ENCODE peak calls at places on chromosomes 13 and 19, in five cellular contexts. One of them, this sample, is unnamed. For H3K9me3 and H3K4me1, the result is how much of the 10 kb centered on the place peaks cover.

GRCh38 chr19:55545443-55545842 is at the start of gene SBK3:
- DNase-seq in IMR-90: no peak
- DNase-seq in CD4-positive, CD25-positive, alpha-beta regulatory T cell: no peak
- DNase-seq in gastrocnemius medialis: no peak
- DNase-seq in aorta: no peak
- DNase-seq in this sample: no peak

GRCh38 chr19:35264281-35265125 is 4.3 kb upstream of the USF2 start:
- DNase-seq in CD4-positive, CD25-positive, alpha-beta regulatory T cell: no peak
- DNase-seq in aorta: peak
- DNase-seq in gastrocnemius medialis: no peak
- DNase-seq in IMR-90: no peak
- DNase-seq in this sample: peak

GRCh38 chr13:76014618-76015315 is 378.6 kb downstream of the LMO7 start:
- DNase-seq in aorta: no peak
- DNase-seq in CD4-positive, CD25-positive, alpha-beta regulatory T cell: no peak
- DNase-seq in gastrocnemius medialis: no peak
- DNase-seq in IMR-90: peak
- DNase-seq in this sample: no peak

GRCh38 chr13:102091231-102091630 is 310.6 kb downstream of the FGF14 start:
- DNase-seq in CD4-positive, CD25-positive, alpha-beta regulatory T cell: no peak
- DNase-seq in aorta: no peak
- DNase-seq in gastrocnemius medialis: no peak
- DNase-seq in IMR-90: no peak
- DNase-seq in this sample: no peak

GRCh38 chr19:49976496-49976895 is 15.5 kb upstream of the SIGLEC11 start:
- DNase-seq in CD4-positive, CD25-positive, alpha-beta regulatory T cell: no peak
- DNase-seq in IMR-90: peak
- DNase-seq in gastrocnemius medialis: no peak
- DNase-seq in aorta: no peak
- DNase-seq in this sample: no peak

GRCh38 chr13:40168425-40169155 is 497.9 kb downstream of the FOXO1 start:
- DNase-seq in CD4-positive, CD25-positive, alpha-beta regulatory T cell: no peak
- DNase-seq in IMR-90: no peak
- DNase-seq in aorta: no peak
- DNase-seq in gastrocnemius medialis: no peak
- DNase-seq in this sample: no peak

GRCh38 chr13:51935326-51936171 is 73.8 kb downstream of the CCDC70 start:
- DNase-seq in gastrocnemius medialis: no peak
- DNase-seq in IMR-90: no peak
- DNase-seq in CD4-positive, CD25-positive, alpha-beta regulatory T cell: no peak
- DNase-seq in aorta: no peak
- DNase-seq in this sample: peak

GRCh38 chr13:53126803-53127202 is 98.2 kb downstream of the OLFM4 start:
- DNase-seq in aorta: no peak
- DNase-seq in IMR-90: peak
- DNase-seq in gastrocnemius medialis: no peak
- DNase-seq in CD4-positive, CD25-positive, alpha-beta regulatory T cell: no peak
- DNase-seq in this sample: no peak

GRCh38 chr13:110946171-110946570 is 31.3 kb upstream of the ANKRD10 start:
- DNase-seq in aorta: no peak
- DNase-seq in gastrocnemius medialis: no peak
- DNase-seq in IMR-90: no peak
- DNase-seq in CD4-positive, CD25-positive, alpha-beta regulatory T cell: no peak
- DNase-seq in this sample: no peak

GRCh38 chr19:52748336-52748950 is 13.6 kb upstream of the ZNF611 start:
- DNase-seq in CD4-positive, CD25-positive, alpha-beta regulatory T cell: peak
- DNase-seq in IMR-90: peak
- DNase-seq in aorta: no peak
- DNase-seq in gastrocnemius medialis: no peak
- DNase-seq in this sample: no peak

GRCh38 chr13:110471833-110472162 is 89.7 kb downstream of the RAB20 start:
- DNase-seq in gastrocnemius medialis: peak
- DNase-seq in IMR-90: peak
- DNase-seq in aorta: peak
- DNase-seq in CD4-positive, CD25-positive, alpha-beta regulatory T cell: no peak
- DNase-seq in this sample: no peak

GRCh38 chr13:42753697-42754096 is 27.7 kb upstream of the FAM216B start:
- DNase-seq in aorta: no peak
- DNase-seq in CD4-positive, CD25-positive, alpha-beta regulatory T cell: no peak
- DNase-seq in gastrocnemius medialis: no peak
- DNase-seq in IMR-90: no peak
- DNase-seq in this sample: no peak

GRCh38 chr19:18340990-18341868 is 831 bp downstream of the PGPEP1 start:
- DNase-seq in IMR-90: peak
- DNase-seq in gastrocnemius medialis: no peak
- DNase-seq in CD4-positive, CD25-positive, alpha-beta regulatory T cell: peak
- DNase-seq in aorta: peak
- DNase-seq in this sample: peak

GRCh38 chr13:78826936-78827335 is 168.0 kb upstream of the OBI1 start:
- DNase-seq in CD4-positive, CD25-positive, alpha-beta regulatory T cell: no peak
- DNase-seq in IMR-90: no peak
- DNase-seq in aorta: no peak
- DNase-seq in gastrocnemius medialis: no peak
- DNase-seq in this sample: no peak

GRCh38 chr13:25654332-25654731 is 282.6 kb downstream of the ATP8A2 start:
- DNase-seq in CD4-positive, CD25-positive, alpha-beta regulatory T cell: no peak
- DNase-seq in gastrocnemius medialis: peak
- DNase-seq in IMR-90: no peak
- DNase-seq in aorta: no peak
- DNase-seq in this sample: no peak

GRCh38 chr19:8503506-8503905 is 1.1 kb upstream of the PRAM1 start:
- DNase-seq in aorta: no peak
- DNase-seq in gastrocnemius medialis: no peak
- DNase-seq in IMR-90: no peak
- DNase-seq in CD4-positive, CD25-positive, alpha-beta regulatory T cell: no peak
- DNase-seq in this sample: no peak

GRCh38 chr13:101150998-101151397 is 265.3 kb downstream of the NALCN start:
- DNase-seq in gastrocnemius medialis: no peak
- DNase-seq in CD4-positive, CD25-positive, alpha-beta regulatory T cell: no peak
- DNase-seq in IMR-90: peak
- DNase-seq in aorta: no peak
- DNase-seq in this sample: peak

GRCh38 chr19:51448011-51448744 is 10.1 kb downstream of the SIGLEC8 start:
- DNase-seq in CD4-positive, CD25-positive, alpha-beta regulatory T cell: peak
- DNase-seq in gastrocnemius medialis: no peak
- DNase-seq in aorta: no peak
- DNase-seq in IMR-90: no peak
- DNase-seq in this sample: no peak

GRCh38 chr13:77002590-77003190 is 10.8 kb downstream of the CLN5 start:
- DNase-seq in gastrocnemius medialis: no peak
- DNase-seq in IMR-90: peak
- DNase-seq in CD4-positive, CD25-positive, alpha-beta regulatory T cell: no peak
- DNase-seq in aorta: no peak
- DNase-seq in this sample: no peak

DNA sequence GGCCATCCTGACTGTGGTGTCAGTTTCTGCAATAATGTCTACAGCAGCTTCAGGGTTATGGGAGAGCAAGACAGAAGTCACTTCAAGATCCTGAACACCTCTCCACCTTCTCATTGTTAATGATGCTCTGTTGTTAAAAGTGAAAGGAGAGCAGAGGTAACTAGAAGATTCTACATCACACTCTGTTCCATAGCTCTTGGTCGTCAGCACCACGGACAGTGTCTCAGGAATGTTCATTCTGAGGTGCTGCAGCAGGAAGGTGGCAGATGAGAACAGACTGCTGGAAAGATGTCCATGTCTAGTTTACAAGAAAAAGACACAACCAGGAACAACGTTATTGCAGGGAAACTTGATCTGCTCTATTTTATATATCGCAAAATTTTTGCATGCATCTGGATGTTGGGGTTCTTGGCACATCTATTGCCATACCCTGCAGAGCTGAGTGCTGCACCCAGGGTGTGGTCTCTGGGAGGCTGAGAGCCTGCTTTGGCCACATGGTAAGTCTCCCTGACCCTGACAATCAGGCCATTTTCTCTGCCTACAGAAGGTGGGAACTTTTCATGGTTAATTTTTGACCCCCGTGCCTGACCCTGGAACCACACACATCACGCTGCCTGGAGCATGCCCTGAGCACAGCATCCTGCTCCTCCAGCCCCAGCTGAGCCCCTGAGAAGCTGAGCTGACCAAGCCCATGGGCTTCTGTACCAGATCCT is 12.7 kb downstream of the CEACAM21 start:
- DNase-seq in gastrocnemius medialis: no peak
- DNase-seq in IMR-90: peak
- DNase-seq in CD4-positive, CD25-positive, alpha-beta regulatory T cell: peak
- DNase-seq in aorta: no peak
- DNase-seq in this sample: no peak
- H3K9me3 ChIP-seq in gastrocnemius medialis: under half
- H3K9me3 ChIP-seq in IMR-90: under half
- H3K9me3 ChIP-seq in CD4-positive, CD25-positive, alpha-beta regulatory T cell: under half
- H3K9me3 ChIP-seq in aorta: under half
- H3K9me3 ChIP-seq in this sample: under half

GRCh38 chr19:13132471-13133166 is 14.6 kb downstream of the NACC1 start:
- DNase-seq in IMR-90: peak
- DNase-seq in gastrocnemius medialis: no peak
- DNase-seq in aorta: no peak
- DNase-seq in CD4-positive, CD25-positive, alpha-beta regulatory T cell: peak
- DNase-seq in this sample: no peak
- H3K27ac ChIP-seq in IMR-90: no peak
- H3K27ac ChIP-seq in gastrocnemius medialis: peak
- H3K27ac ChIP-seq in aorta: no peak
- H3K27ac ChIP-seq in CD4-positive, CD25-positive, alpha-beta regulatory T cell: peak
- H3K27ac ChIP-seq in this sample: no peak

GRCh38 chr13:113852536-113853517 is 11.0 kb downstream of the GAS6 start:
- DNase-seq in aorta: no peak
- DNase-seq in IMR-90: no peak
- DNase-seq in CD4-positive, CD25-positive, alpha-beta regulatory T cell: no peak
- DNase-seq in gastrocnemius medialis: no peak
- DNase-seq in this sample: peak

GRCh38 chr13:113850722-113851479 is 13.0 kb downstream of the GAS6 start:
- DNase-seq in aorta: no peak
- DNase-seq in CD4-positive, CD25-positive, alpha-beta regulatory T cell: no peak
- DNase-seq in IMR-90: no peak
- DNase-seq in gastrocnemius medialis: no peak
- DNase-seq in this sample: no peak

GRCh38 chr13:113849981-113850721 is 13.7 kb downstream of the GAS6 start:
- DNase-seq in IMR-90: no peak
- DNase-seq in CD4-positive, CD25-positive, alpha-beta regulatory T cell: no peak
- DNase-seq in gastrocnemius medialis: no peak
- DNase-seq in aorta: no peak
- DNase-seq in this sample: no peak

GRCh38 chr13:113851826-113852535 is 11.9 kb downstream of the GAS6 start:
- DNase-seq in IMR-90: no peak
- DNase-seq in CD4-positive, CD25-positive, alpha-beta regulatory T cell: no peak
- DNase-seq in aorta: no peak
- DNase-seq in gastrocnemius medialis: no peak
- DNase-seq in this sample: no peak

DNA sequence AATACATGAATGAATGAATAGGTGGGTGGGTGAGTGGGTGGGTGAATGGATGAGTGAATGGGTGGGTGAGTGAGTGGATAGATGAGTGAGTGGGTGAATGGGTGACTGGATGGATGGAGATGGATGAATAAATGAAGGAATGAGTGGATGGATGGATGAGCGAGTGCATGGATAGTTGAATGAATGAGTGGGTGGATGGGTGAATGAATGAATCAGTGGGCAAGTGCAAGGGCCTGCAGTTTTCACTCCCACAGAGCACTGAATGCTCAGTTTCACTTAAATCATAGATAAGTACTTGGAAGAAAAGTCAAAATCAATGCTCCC is 12.4 kb downstream of the GAS6 start:
- DNase-seq in IMR-90: no peak
- DNase-seq in gastrocnemius medialis: no peak
- DNase-seq in CD4-positive, CD25-positive, alpha-beta regulatory T cell: no peak
- DNase-seq in aorta: no peak
- DNase-seq in this sample: no peak
- H3K4me1 ChIP-seq in IMR-90: half or more
- H3K4me1 ChIP-seq in gastrocnemius medialis: half or more
- H3K4me1 ChIP-seq in CD4-positive, CD25-positive, alpha-beta regulatory T cell: under half
- H3K4me1 ChIP-seq in aorta: under half
- H3K4me1 ChIP-seq in this sample: half or more

GRCh38 chr19:2214253-2214652 is 21.9 kb downstream of the PLEKHJ1 start:
- DNase-seq in aorta: no peak
- DNase-seq in gastrocnemius medialis: no peak
- DNase-seq in CD4-positive, CD25-positive, alpha-beta regulatory T cell: no peak
- DNase-seq in IMR-90: no peak
- DNase-seq in this sample: no peak

GRCh38 chr19:2212861-2213711 is 23.0 kb downstream of the PLEKHJ1 start:
- DNase-seq in CD4-positive, CD25-positive, alpha-beta regulatory T cell: no peak
- DNase-seq in aorta: no peak
- DNase-seq in IMR-90: no peak
- DNase-seq in gastrocnemius medialis: no peak
- DNase-seq in this sample: no peak

GRCh38 chr19:2210987-2211740 is 25.0 kb downstream of the PLEKHJ1 start:
- DNase-seq in CD4-positive, CD25-positive, alpha-beta regulatory T cell: no peak
- DNase-seq in gastrocnemius medialis: no peak
- DNase-seq in aorta: no peak
- DNase-seq in IMR-90: no peak
- DNase-seq in this sample: no peak

GRCh38 chr19:2215281-2215751 is 20.8 kb downstream of the PLEKHJ1 start:
- DNase-seq in gastrocnemius medialis: no peak
- DNase-seq in aorta: no peak
- DNase-seq in CD4-positive, CD25-positive, alpha-beta regulatory T cell: peak
- DNase-seq in IMR-90: no peak
- DNase-seq in this sample: no peak

DNA sequence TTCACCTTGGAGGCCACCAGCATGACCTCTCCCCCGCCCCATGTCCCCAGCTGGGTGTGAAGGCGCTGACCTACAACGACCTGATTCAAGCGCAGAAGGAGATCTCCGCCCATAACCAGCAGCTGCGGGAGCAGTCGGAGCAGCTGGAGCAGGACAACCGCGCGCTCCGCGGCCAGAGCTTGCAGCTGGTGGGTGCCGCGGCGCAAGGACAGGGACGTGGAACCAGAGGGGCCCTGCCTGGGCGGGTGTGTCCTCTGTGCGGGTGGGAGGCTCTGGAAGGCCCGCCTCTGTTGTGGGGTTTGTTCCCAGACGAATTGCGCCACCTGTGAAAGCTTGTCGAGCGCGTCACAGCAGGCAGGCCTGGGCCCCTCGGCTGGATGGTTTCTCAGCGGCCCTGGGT is 22.3 kb downstream of the PLEKHJ1 start:
- DNase-seq in IMR-90: no peak
- DNase-seq in aorta: no peak
- DNase-seq in CD4-positive, CD25-positive, alpha-beta regulatory T cell: no peak
- DNase-seq in gastrocnemius medialis: no peak
- DNase-seq in this sample: no peak
- H3K9me3 ChIP-seq in IMR-90: under half
- H3K9me3 ChIP-seq in aorta: under half
- H3K9me3 ChIP-seq in CD4-positive, CD25-positive, alpha-beta regulatory T cell: under half
- H3K9me3 ChIP-seq in gastrocnemius medialis: under half
- H3K9me3 ChIP-seq in this sample: under half

GRCh38 chr13:30869491-30869890 is 36.6 kb upstream of the MEDAG start:
- DNase-seq in aorta: peak
- DNase-seq in IMR-90: peak
- DNase-seq in gastrocnemius medialis: no peak
- DNase-seq in CD4-positive, CD25-positive, alpha-beta regulatory T cell: no peak
- DNase-seq in this sample: no peak
- H3K27ac ChIP-seq in aorta: peak
- H3K27ac ChIP-seq in IMR-90: peak
- H3K27ac ChIP-seq in gastrocnemius medialis: peak
- H3K27ac ChIP-seq in CD4-positive, CD25-positive, alpha-beta regulatory T cell: no peak
- H3K27ac ChIP-seq in this sample: no peak

This sample was measured in body of pancreas.